ENCODE peak calls at places on chromosomes 13 and 19, in seven cellular contexts. One of them, this sample, is unnamed.

GRCh38 chr19:1251503-1252220 is 3.3 kb downstream of the MIDN start:
- DNase-seq in stimulated activated CD8-positive, alpha-beta memory T cell treated with anti-CD3 and anti-CD28 coated beads, Interleukin-15, amount 100 ng/mL, for 4 hours: no peak
- DNase-seq in C1 segment of cervical spinal cord: peak
- DNase-seq in A549: no peak
- DNase-seq in gastrocnemius medialis: peak
- DNase-seq in Calu3: no peak
- DNase-seq in LHCN-M2: no peak
- DNase-seq in this sample: no peak

GRCh38 chr19:1715540-1715939 is 37.8 kb upstream of the ONECUT3 start:
- DNase-seq in C1 segment of cervical spinal cord: no peak
- DNase-seq in LHCN-M2: no peak
- DNase-seq in gastrocnemius medialis: no peak
- DNase-seq in A549: no peak
- DNase-seq in stimulated activated CD8-positive, alpha-beta memory T cell treated with anti-CD3 and anti-CD28 coated beads, Interleukin-15, amount 100 ng/mL, for 4 hours: no peak
- DNase-seq in Calu3: no peak
- DNase-seq in this sample: no peak

GRCh38 chr13:107209811-107210210 is 641.9 kb upstream of the ARGLU1 start:
- DNase-seq in C1 segment of cervical spinal cord: no peak
- DNase-seq in Calu3: no peak
- DNase-seq in gastrocnemius medialis: no peak
- DNase-seq in LHCN-M2: peak
- DNase-seq in A549: no peak
- DNase-seq in stimulated activated CD8-positive, alpha-beta memory T cell treated with anti-CD3 and anti-CD28 coated beads, Interleukin-15, amount 100 ng/mL, for 4 hours: no peak
- DNase-seq in this sample: no peak

GRCh38 chr13:30307966-30308290 is 577 bp upstream of the KATNAL1 start:
- DNase-seq in stimulated activated CD8-positive, alpha-beta memory T cell treated with anti-CD3 and anti-CD28 coated beads, Interleukin-15, amount 100 ng/mL, for 4 hours: no peak
- DNase-seq in LHCN-M2: no peak
- DNase-seq in gastrocnemius medialis: no peak
- DNase-seq in Calu3: no peak
- DNase-seq in C1 segment of cervical spinal cord: no peak
- DNase-seq in A549: no peak
- DNase-seq in this sample: no peak

GRCh38 chr19:4298772-4299550 is 3.2 kb downstream of the TMIGD2 start:
- DNase-seq in LHCN-M2: no peak
- DNase-seq in stimulated activated CD8-positive, alpha-beta memory T cell treated with anti-CD3 and anti-CD28 coated beads, Interleukin-15, amount 100 ng/mL, for 4 hours: no peak
- DNase-seq in Calu3: no peak
- DNase-seq in A549: no peak
- DNase-seq in gastrocnemius medialis: no peak
- DNase-seq in C1 segment of cervical spinal cord: no peak
- DNase-seq in this sample: no peak

GRCh38 chr13:79604752-79605151 is 123.8 kb downstream of the NDFIP2 start:
- DNase-seq in C1 segment of cervical spinal cord: no peak
- DNase-seq in Calu3: no peak
- DNase-seq in A549: no peak
- DNase-seq in stimulated activated CD8-positive, alpha-beta memory T cell treated with anti-CD3 and anti-CD28 coated beads, Interleukin-15, amount 100 ng/mL, for 4 hours: no peak
- DNase-seq in LHCN-M2: no peak
- DNase-seq in gastrocnemius medialis: no peak
- DNase-seq in this sample: no peak

GRCh38 chr13:24627090-24627714 is 53.0 kb upstream of the ATP12A start:
- DNase-seq in C1 segment of cervical spinal cord: no peak
- DNase-seq in stimulated activated CD8-positive, alpha-beta memory T cell treated with anti-CD3 and anti-CD28 coated beads, Interleukin-15, amount 100 ng/mL, for 4 hours: no peak
- DNase-seq in LHCN-M2: no peak
- DNase-seq in gastrocnemius medialis: no peak
- DNase-seq in Calu3: no peak
- DNase-seq in A549: peak
- DNase-seq in this sample: no peak

GRCh38 chr19:10617409-10618121 is 7.8 kb upstream of the SLC44A2 start:
- DNase-seq in gastrocnemius medialis: no peak
- DNase-seq in C1 segment of cervical spinal cord: no peak
- DNase-seq in stimulated activated CD8-positive, alpha-beta memory T cell treated with anti-CD3 and anti-CD28 coated beads, Interleukin-15, amount 100 ng/mL, for 4 hours: no peak
- DNase-seq in LHCN-M2: peak
- DNase-seq in Calu3: peak
- DNase-seq in A549: no peak
- DNase-seq in this sample: peak

GRCh38 chr19:49387936-49388372 is at the start of gene KASH5:
- DNase-seq in stimulated activated CD8-positive, alpha-beta memory T cell treated with anti-CD3 and anti-CD28 coated beads, Interleukin-15, amount 100 ng/mL, for 4 hours: peak
- DNase-seq in A549: peak
- DNase-seq in Calu3: no peak
- DNase-seq in C1 segment of cervical spinal cord: no peak
- DNase-seq in gastrocnemius medialis: peak
- DNase-seq in LHCN-M2: no peak
- DNase-seq in this sample: no peak

GRCh38 chr19:447816-448546 is 12.9 kb downstream of the SHC2 start:
- DNase-seq in C1 segment of cervical spinal cord: no peak
- DNase-seq in A549: no peak
- DNase-seq in gastrocnemius medialis: no peak
- DNase-seq in stimulated activated CD8-positive, alpha-beta memory T cell treated with anti-CD3 and anti-CD28 coated beads, Interleukin-15, amount 100 ng/mL, for 4 hours: no peak
- DNase-seq in LHCN-M2: no peak
- DNase-seq in Calu3: no peak
- DNase-seq in this sample: no peak

GRCh38 chr19:737591-738093 is 13.3 kb upstream of the MISP start:
- DNase-seq in stimulated activated CD8-positive, alpha-beta memory T cell treated with anti-CD3 and anti-CD28 coated beads, Interleukin-15, amount 100 ng/mL, for 4 hours: peak
- DNase-seq in Calu3: peak
- DNase-seq in gastrocnemius medialis: no peak
- DNase-seq in LHCN-M2: no peak
- DNase-seq in C1 segment of cervical spinal cord: peak
- DNase-seq in A549: peak
- DNase-seq in this sample: no peak

GRCh38 chr13:40345149-40345514 is 321.3 kb downstream of the FOXO1 start:
- DNase-seq in gastrocnemius medialis: peak
- DNase-seq in C1 segment of cervical spinal cord: no peak
- DNase-seq in Calu3: no peak
- DNase-seq in A549: no peak
- DNase-seq in LHCN-M2: no peak
- DNase-seq in stimulated activated CD8-positive, alpha-beta memory T cell treated with anti-CD3 and anti-CD28 coated beads, Interleukin-15, amount 100 ng/mL, for 4 hours: no peak
- DNase-seq in this sample: no peak

GRCh38 chr13:60583911-60584753 is 187.1 kb downstream of the TDRD3 start:
- DNase-seq in Calu3: no peak
- DNase-seq in LHCN-M2: peak
- DNase-seq in A549: no peak
- DNase-seq in C1 segment of cervical spinal cord: no peak
- DNase-seq in stimulated activated CD8-positive, alpha-beta memory T cell treated with anti-CD3 and anti-CD28 coated beads, Interleukin-15, amount 100 ng/mL, for 4 hours: no peak
- DNase-seq in gastrocnemius medialis: peak
- DNase-seq in this sample: peak

GRCh38 chr19:6138511-6138910 is 3.0 kb downstream of the ACSBG2 start:
- DNase-seq in stimulated activated CD8-positive, alpha-beta memory T cell treated with anti-CD3 and anti-CD28 coated beads, Interleukin-15, amount 100 ng/mL, for 4 hours: no peak
- DNase-seq in Calu3: no peak
- DNase-seq in LHCN-M2: no peak
- DNase-seq in C1 segment of cervical spinal cord: no peak
- DNase-seq in gastrocnemius medialis: no peak
- DNase-seq in A549: no peak
- DNase-seq in this sample: no peak

GRCh38 chr19:1839658-1840540 is 8.4 kb downstream of the REXO1 start:
- DNase-seq in gastrocnemius medialis: no peak
- DNase-seq in stimulated activated CD8-positive, alpha-beta memory T cell treated with anti-CD3 and anti-CD28 coated beads, Interleukin-15, amount 100 ng/mL, for 4 hours: no peak
- DNase-seq in A549: no peak
- DNase-seq in LHCN-M2: no peak
- DNase-seq in Calu3: no peak
- DNase-seq in C1 segment of cervical spinal cord: no peak
- DNase-seq in this sample: no peak

GRCh38 chr19:932647-933552 is 7.1 kb downstream of the ARID3A start:
- DNase-seq in gastrocnemius medialis: peak
- DNase-seq in C1 segment of cervical spinal cord: no peak
- DNase-seq in A549: no peak
- DNase-seq in Calu3: peak
- DNase-seq in stimulated activated CD8-positive, alpha-beta memory T cell treated with anti-CD3 and anti-CD28 coated beads, Interleukin-15, amount 100 ng/mL, for 4 hours: no peak
- DNase-seq in LHCN-M2: peak
- DNase-seq in this sample: peak

This sample was measured in M059J.